ENCODE peak calls at places on chromosomes 11 and 22, in five cellular contexts. C, T, W, V and I are unnamed samples.

GRCh38 chr22:41917375-41917905 is 2.6 kb upstream of the SHISA8 start:
- DNase-seq in W (no peak), C (no peak), V (no peak), T (no peak), I (no peak)

GRCh38 chr11:19890308-19890707 is 177.7 kb downstream of the NAV2 start:
- DNase-seq in T (no peak), C (no peak), W (peak), V (no peak), I (no peak)

GRCh38 chr11:110160016-110160415 is 66.8 kb downstream of the ZC3H12C start:
- DNase-seq in V (peak), C (no peak), W (peak), T (no peak), I (no peak)

GRCh38 chr11:44835979-44836378 is 109.2 kb downstream of the TSPAN18 start:
- DNase-seq in W (no peak), T (no peak), C (no peak), V (no peak), I (no peak)

GRCh38 chr11:61832758-61833157 is 4.7 kb downstream of the FADS2 start:
- DNase-seq in T (no peak), W (no peak), V (no peak), C (no peak), I (no peak)

GRCh38 chr22:45722006-45722405 is 50.4 kb downstream of the ATXN10 start:
- DNase-seq in T (no peak), C (no peak), W (no peak), V (no peak), I (no peak)

GRCh38 chr11:125946712-125947418 is 1.0 kb downstream of the VSIG10L2 start:
- DNase-seq in C (no peak), T (no peak), V (no peak), W (no peak), I (no peak)

GRCh38 chr11:66080055-66080817 is 10.2 kb downstream of the PACS1 start:
- DNase-seq in T (no peak), W (peak), V (peak), C (no peak), I (no peak)

GRCh38 chr22:49738006-49738405 is 89.7 kb downstream of the BRD1 start:
- DNase-seq in V (no peak), T (no peak), C (no peak), W (no peak), I (no peak)

GRCh38 chr11:777288-778255 is at the start of gene GATD1:
- DNase-seq in V (peak), C (peak), T (peak), W (peak), I (peak)

GRCh38 chr11:58994171-58994570 is 54.9 kb downstream of the GLYATL1 start:
- DNase-seq in C (no peak), W (no peak), V (no peak), T (no peak), I (no peak)

GRCh38 chr22:27004434-27004833 is 347.0 kb downstream of the MIAT start:
- DNase-seq in W (no peak), V (no peak), C (no peak), T (peak), I (no peak)

GRCh38 chr11:40186401-40187091 is 1272.9 kb downstream of the LRRC4C start:
- DNase-seq in C (no peak), V (no peak), W (no peak), T (no peak), I (no peak)

GRCh38 chr22:41600976-41601375 is 11.3 kb upstream of the PMM1 start:
- DNase-seq in T (no peak), W (no peak), C (no peak), V (no peak), I (no peak)

GRCh38 chr11:134583397-134583990 is 171.5 kb upstream of the B3GAT1 start:
- DNase-seq in W (no peak), C (no peak), V (no peak), T (no peak), I (no peak)

GRCh38 chr11:95522871-95523270 is 266.7 kb downstream of the FAM76B start:
- DNase-seq in V (no peak), T (no peak), C (no peak), W (no peak), I (no peak)

GRCh38 chr22:18121436-18122253 is 11.0 kb downstream of the TUBA8 start:
- DNase-seq in C (peak), V (no peak), W (no peak), T (peak), I (no peak)

GRCh38 chr22:46432164-46433068 is 96.9 kb downstream of the TRMU start:
- DNase-seq in V (no peak), T (no peak), C (no peak), W (no peak), I (peak)

GRCh38 chr11:86955674-86956522 is 703 bp upstream of the FZD4 start:
- DNase-seq in W (peak), T (peak), V (peak), C (peak), I (no peak)

GRCh38 chr11:2587976-2588748 is 111.6 kb downstream of the KCNQ1OT1 start:
- DNase-seq in V (no peak), W (no peak), T (no peak), C (no peak), I (no peak)

GRCh38 chr11:2586793-2587131 is 113.0 kb downstream of the KCNQ1OT1 start:
- DNase-seq in C (no peak), W (no peak), T (peak), V (no peak), I (no peak)

GRCh38 chr11:2586091-2586792 is 113.6 kb downstream of the KCNQ1OT1 start:
- DNase-seq in W (no peak), C (no peak), T (peak), V (no peak), I (no peak)

GRCh38 chr11:2588809-2589537 is 110.8 kb downstream of the KCNQ1OT1 start:
- DNase-seq in W (no peak), V (no peak), T (no peak), C (no peak), I (no peak)

DNA sequence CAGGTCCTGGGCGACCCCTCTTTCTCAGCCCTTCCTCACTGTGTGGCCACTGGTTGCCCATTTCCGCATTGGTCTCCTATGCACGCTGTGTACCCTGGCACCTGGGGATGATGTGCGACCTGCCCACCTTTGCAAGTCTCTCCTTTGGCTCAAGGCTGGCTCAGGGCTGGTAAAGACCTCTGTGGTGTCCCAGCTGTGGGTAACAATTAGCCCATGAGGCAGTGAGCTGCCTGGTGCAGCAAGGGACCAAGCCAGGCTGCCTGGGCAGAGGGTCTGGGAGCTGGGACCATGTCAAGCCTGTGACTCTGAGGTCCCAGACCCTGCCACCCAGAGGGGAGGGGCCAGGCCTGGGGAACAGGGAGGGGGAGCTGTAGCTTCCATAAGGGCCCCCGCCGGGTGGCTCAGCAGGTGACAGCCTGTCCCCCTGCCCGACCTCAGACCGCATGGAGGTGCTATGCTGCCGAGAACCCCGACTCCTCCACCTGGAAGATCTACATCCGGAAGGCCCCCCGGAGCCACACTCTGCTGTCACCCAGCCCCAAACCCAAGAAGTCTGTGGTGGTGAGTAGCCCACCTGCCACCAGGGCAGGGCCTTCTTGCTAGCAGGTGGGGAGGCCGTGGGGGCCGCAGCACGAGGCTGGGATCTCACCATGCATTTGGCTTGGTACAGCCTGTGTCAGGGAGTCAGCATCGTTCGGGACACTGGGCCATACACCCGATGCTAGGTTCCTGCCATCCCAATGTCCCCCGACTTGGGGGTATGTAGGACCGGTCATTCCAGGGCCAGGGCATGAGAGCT is 112.5 kb downstream of the KCNQ1OT1 start:
- DNase-seq in W (no peak), C (no peak), V (no peak), T (no peak), I (no peak)
- H2BK12ac ChIP-seq in W (no peak), C (peak), V (no peak), T (no peak), I (no peak)

GRCh38 chr11:120131941-120132644 is 5.8 kb downstream of the TRIM29 start:
- DNase-seq in W (no peak), T (no peak), C (no peak), V (no peak), I (peak)
- H3K9ac ChIP-seq in W (no peak), T (no peak), C (no peak), V (no peak), I (no peak)

GRCh38 chr22:24357547-24357946 is 69.9 kb upstream of the ADORA2A start:
- DNase-seq in T (no peak), C (no peak), V (no peak), W (peak), I (no peak)

GRCh38 chr22:24363243-24363642 is 64.2 kb upstream of the ADORA2A start:
- DNase-seq in W (no peak), V (no peak), C (no peak), T (no peak), I (no peak)

GRCh38 chr22:24358105-24358836 is 69.1 kb upstream of the ADORA2A start:
- DNase-seq in C (no peak), T (no peak), V (no peak), W (peak), I (no peak)

GRCh38 chr22:24361976-24362646 is 65.3 kb upstream of the ADORA2A start:
- DNase-seq in V (no peak), C (no peak), W (no peak), T (no peak), I (no peak)

GRCh38 chr22:24359452-24360120 is 67.8 kb upstream of the ADORA2A start:
- DNase-seq in C (no peak), W (peak), T (no peak), V (no peak), I (no peak)
- H2BK12ac ChIP-seq in C (no peak), W (no peak), T (no peak), V (no peak), I (no peak)

GRCh38 chr11:130874396-130874795 is 41.9 kb downstream of the SNX19 start:
- DNase-seq in C (no peak), W (no peak), V (no peak), T (no peak), I (no peak)
- H3K9ac ChIP-seq in C (no peak), W (peak), V (no peak), T (no peak), I (no peak)

GRCh38 chr11:78063440-78064181 is at the start of gene THRSP:
- DNase-seq in W (no peak), T (no peak), V (no peak), C (no peak), I (no peak)
- H2BK12ac ChIP-seq in W (no peak), T (no peak), V (no peak), C (no peak), I (no peak)

GRCh38 chr11:72675221-72675620 is 999 bp upstream of the PDE2A start:
- DNase-seq in V (no peak), C (no peak), T (no peak), W (no peak), I (no peak)

GRCh38 chr11:72671144-72672099 is 2.8 kb downstream of the PDE2A start:
- DNase-seq in V (no peak), C (no peak), W (no peak), T (no peak), I (no peak)

GRCh38 chr11:72672839-72673238 is 1.4 kb downstream of the PDE2A start:
- DNase-seq in V (no peak), W (no peak), T (no peak), C (no peak), I (no peak)

GRCh38 chr11:72673943-72674828 is at the start of gene PDE2A:
- DNase-seq in W (no peak), T (peak), C (no peak), V (no peak), I (no peak)

GRCh38 chr11:72673284-72673942 is 809 bp downstream of the PDE2A start:
- DNase-seq in V (no peak), C (peak), W (no peak), T (no peak), I (no peak)
- H3K9ac ChIP-seq in V (no peak), C (no peak), W (no peak), T (no peak), I (no peak)

GRCh38 chr22:39643311-39644083 is 72.9 kb downstream of the CACNA1I start:
- DNase-seq in C (no peak), W (no peak), T (no peak), V (no peak), I (no peak)
- H2BK12ac ChIP-seq in C (no peak), W (no peak), T (no peak), V (no peak), I (no peak)